ENCODE peak calls at places on chromosomes 7 and 10, in ten cellular contexts. M is HCT116; T is D341Med; Y is NB4; U is lower leg skin; J is ELR; I is COR-L47; O is stimulated activated CD4-positive, alpha-beta T cell treated with anti-CD3 and anti-CD28 coated beads, Interleukin-4, amount 100 ng/mL, for 4 hours; E is dorsolateral prefrontal cortex; Q is pons. C is an unnamed sample.
A peak's percentile ranks its signal among the peaks of the same experiment; 100 is the strongest.

GRCh38 chr7:50679218-50680007 is 103.3 kb downstream of the GRB10 start:
- DNase-seq in Q (peak; percentile 94), J (peak; percentile 54), E (no peak), Y (peak; percentile 68), U (no peak), I (peak; percentile 70), O (no peak), T (peak; percentile 57), M (peak; percentile 18), C (no peak)

GRCh38 chr7:28708033-28708451 is 250.1 kb downstream of the TRIL start:
- DNase-seq in Q (no peak), E (no peak), O (no peak), T (no peak), J (no peak), M (no peak), U (no peak), I (no peak), Y (no peak), C (no peak)

GRCh38 chr10:13329565-13329964 is 18.5 kb downstream of the SEPHS1 start:
- DNase-seq in O (no peak), M (no peak), T (no peak), E (no peak), I (no peak), U (no peak), Y (no peak), Q (no peak), J (no peak), C (no peak)

GRCh38 chr7:137932881-137933269 is 69.0 kb downstream of the CREB3L2 start:
- DNase-seq in I (no peak), Y (peak; percentile 76), O (no peak), E (no peak), Q (peak; percentile 68), T (no peak), U (peak; percentile 45), M (no peak), J (peak; percentile 58), C (no peak)

GRCh38 chr7:133354546-133355324 is 101.9 kb downstream of the EXOC4 start:
- DNase-seq in Q (no peak), M (no peak), J (peak; percentile 6), O (no peak), U (no peak), E (no peak), T (no peak), Y (no peak), I (no peak), C (no peak)

GRCh38 chr10:127163632-127164031 is 32.8 kb downstream of the INSYN2A start:
- DNase-seq in I (no peak), Y (no peak), J (no peak), E (no peak), O (no peak), U (no peak), M (no peak), Q (no peak), T (no peak), C (no peak)

GRCh38 chr10:76031769-76032441 is 600.5 kb downstream of the LRMDA start:
- DNase-seq in I (no peak), E (no peak), T (no peak), U (no peak), J (no peak), O (no peak), Q (no peak), M (no peak), Y (no peak), C (no peak)

GRCh38 chr7:149245244-149245643 is 5.8 kb downstream of the ZNF212 start:
- DNase-seq in U (no peak), Y (no peak), Q (no peak), O (no peak), T (no peak), M (no peak), E (no peak), J (peak; percentile 91), I (no peak), C (no peak)

GRCh38 chr10:82378146-82378545 is 503.2 kb downstream of the NRG3 start:
- DNase-seq in J (no peak), I (no peak), M (no peak), E (no peak), U (no peak), Y (no peak), O (no peak), T (no peak), Q (peak; percentile 24), C (no peak)

GRCh38 chr10:132836832-132837540 is 51.0 kb upstream of the NKX6-2 start:
- DNase-seq in O (peak; percentile 50), M (no peak), Y (peak; percentile 62), E (peak; percentile 64), T (peak; percentile 83), I (no peak), U (peak; percentile 13), J (peak; percentile 6), Q (peak; percentile 24), C (peak; percentile 31)

GRCh38 chr10:88974446-88975376 is 15.9 kb upstream of the FAS start:
- DNase-seq in M (no peak), I (no peak), Y (peak; percentile 47), J (peak; percentile 46), T (no peak), O (no peak), Q (peak; percentile 43), U (no peak), E (no peak), C (no peak)

GRCh38 chr10:88117869-88118632 is 254.6 kb downstream of the PTEN start:
- DNase-seq in I (no peak), E (no peak), J (peak; percentile 23), U (no peak), M (peak; percentile 10), T (peak; percentile 33), O (no peak), Q (no peak), Y (peak; percentile 63), C (no peak)

GRCh38 chr10:100508691-100509150 is 10.9 kb downstream of the SEC31B start:
- DNase-seq in T (peak; percentile 54), Y (peak; percentile 75), I (peak; percentile 8), J (peak; percentile 72), U (no peak), E (no peak), O (no peak), M (peak; percentile 46), Q (peak; percentile 42), C (peak; percentile 25)

GRCh38 chr10:116287906-116288501 is 15.0 kb upstream of the GFRA1 start:
- DNase-seq in T (no peak), Q (peak; percentile 66), J (peak; percentile 69), E (no peak), I (no peak), U (no peak), M (peak; percentile 37), Y (peak; percentile 56), O (no peak), C (peak; percentile 59)

GRCh38 chr10:62352356-62352963 is 21.7 kb upstream of the ZNF365 start:
- DNase-seq in M (no peak), O (no peak), T (no peak), Q (no peak), J (peak; percentile 56), Y (no peak), U (no peak), I (no peak), E (no peak), C (no peak)

GRCh38 chr10:1201010-1201807 is 145.0 kb downstream of the WDR37 start:
- DNase-seq in T (no peak), Q (no peak), U (no peak), O (no peak), E (no peak), Y (no peak), J (no peak), M (no peak), I (no peak), C (no peak)

GRCh38 chr7:125316451-125316850 is 386.8 kb upstream of the POT1 start:
- DNase-seq in J (no peak), Y (peak; percentile 48), E (no peak), Q (peak; percentile 53), O (no peak), U (no peak), I (peak; percentile 13), M (peak; percentile 39), T (peak; percentile 75), C (peak; percentile 76)

GRCh38 chr7:24778543-24779282 is 21.4 kb upstream of the GSDME start:
- DNase-seq in U (peak; percentile 70), J (peak; percentile 92), O (no peak), M (no peak), I (no peak), E (no peak), T (no peak), Y (peak; percentile 72), Q (peak; percentile 83), C (peak; percentile 51)

GRCh38 chr10:63698815-63699205 is 177.6 kb downstream of the REEP3 start:
- DNase-seq in O (no peak), J (no peak), Q (no peak), T (no peak), M (no peak), I (no peak), U (no peak), Y (no peak), E (no peak), C (no peak)

GRCh38 chr10:74634995-74635536 is 191.3 kb upstream of the KAT6B start:
- DNase-seq in T (no peak), Y (no peak), E (no peak), O (no peak), M (no peak), I (no peak), Q (no peak), U (no peak), J (no peak), C (no peak)

GRCh38 chr7:86437951-86438450 is 205.7 kb upstream of the GRM3 start:
- DNase-seq in U (no peak), I (no peak), Y (no peak), J (no peak), T (no peak), Q (no peak), O (no peak), M (no peak), E (no peak), C (no peak)